ENCODE peak calls at places on chromosomes 16 and 17, in ten cellular contexts. X is bronchial epithelial cell, Z is mucosa of descending colon, L is A673, J is adrenal gland, D is right atrium auricular region, F is HCT116, W is left ventricle myocardium inferior, Y is upper lobe of left lung, A is cardiac fibroblast. C is an unnamed sample.

GRCh38 chr16:1734816-1735215 is 28.8 kb downstream of the MAPK8IP3 start:
- DNase-seq in X (no peak), Z (no peak), L (no peak), J (no peak), D (no peak), F (no peak), W (no peak), Y (no peak), A (no peak), C (no peak)

GRCh38 chr16:19940195-19940594 is 55.5 kb upstream of the GPRC5B start:
- DNase-seq in X (no peak), Z (no peak), L (no peak), J (no peak), D (no peak), F (no peak), W (no peak), Y (no peak), A (no peak), C (no peak)

GRCh38 chr17:16215002-16215272 is 397 bp downstream of the NCOR1 start:
- DNase-seq in X (peak; percentile 32), Z (peak; percentile 76), L (peak; percentile 42), J (peak; percentile 48), D (no peak), F (no peak), W (peak; percentile 45), Y (peak; percentile 52), A (peak; percentile 34), C (no peak)

GRCh38 chr16:72793017-72793416 is 254.9 kb downstream of the ZFHX3 start:
- DNase-seq in X (no peak), Z (no peak), L (no peak), J (no peak), D (no peak), F (no peak), W (no peak), Y (no peak), A (no peak), C (no peak)

GRCh38 chr16:84768061-84768797 is 51.6 kb upstream of the CRISPLD2 start:
- DNase-seq in X (no peak), Z (no peak), L (no peak), J (no peak), D (no peak), F (no peak), W (no peak), Y (no peak), A (no peak), C (no peak)

GRCh38 chr17:48328457-48328856 is 101.6 kb downstream of the SKAP1 start:
- DNase-seq in X (no peak), Z (no peak), L (peak; percentile 4), J (no peak), D (no peak), F (no peak), W (no peak), Y (no peak), A (no peak), C (no peak)

GRCh38 chr16:1723450-1724147 is 17.6 kb downstream of the MAPK8IP3 start:
- DNase-seq in X (peak; percentile 41), Z (no peak), L (peak; percentile 41), J (peak; percentile 36), D (no peak), F (no peak), W (no peak), Y (peak; percentile 38), A (peak; percentile 59), C (peak; percentile 63)

GRCh38 chr17:10073905-10074304 is 124.5 kb downstream of the GAS7 start:
- DNase-seq in X (no peak), Z (no peak), L (no peak), J (no peak), D (no peak), F (no peak), W (peak; percentile 47), Y (no peak), A (peak; percentile 33), C (no peak)

GRCh38 chr16:57304169-57305061 is 19.9 kb upstream of the PLLP start:
- DNase-seq in X (peak; percentile 41), Z (peak; percentile 68), L (no peak), J (no peak), D (peak; percentile 79), F (no peak), W (no peak), Y (peak; percentile 88), A (peak; percentile 78), C (peak; percentile 91)

GRCh38 chr16:2686912-2687507 is 4.7 kb downstream of the KCTD5 start:
- DNase-seq in X (no peak), Z (peak; percentile 79), L (no peak), J (no peak), D (no peak), F (no peak), W (no peak), Y (peak; percentile 71), A (no peak), C (no peak)

GRCh38 chr16:71358464-71359031 is at the start of gene CALB2:
- DNase-seq in X (no peak), Z (peak; percentile 60), L (peak; percentile 68), J (peak; percentile 58), D (peak; percentile 66), F (no peak), W (peak; percentile 65), Y (peak; percentile 60), A (peak; percentile 64), C (peak; percentile 52)

GRCh38 chr16:83899272-83899897 is 470 bp downstream of the MLYCD start:
- DNase-seq in X (peak; percentile 47), Z (peak; percentile 78), L (peak; percentile 24), J (peak; percentile 36), D (no peak), F (no peak), W (peak; percentile 49), Y (peak; percentile 66), A (peak; percentile 67), C (peak; percentile 74)

GRCh38 chr16:16062023-16062932 is 112.9 kb downstream of the ABCC1 start:
- DNase-seq in X (no peak), Z (no peak), L (no peak), J (no peak), D (no peak), F (no peak), W (peak; percentile 29), Y (no peak), A (peak; percentile 50), C (no peak)
- TF ChIP-seq CTCF in X (no peak), Z (no peak), L (no peak), J (no peak), D (no peak), F (no peak), W (no peak), Y (no peak), A (no peak), C (peak; percentile 29)

GRCh38 chr17:61140386-61140785 is 259.3 kb upstream of the TBX2 start:
- DNase-seq in X (no peak), Z (no peak), L (no peak), J (no peak), D (no peak), F (no peak), W (no peak), Y (no peak), A (no peak), C (no peak)

GRCh38 chr17:61143026-61143425 is 256.6 kb upstream of the TBX2 start:
- DNase-seq in X (no peak), Z (no peak), L (no peak), J (no peak), D (no peak), F (no peak), W (no peak), Y (no peak), A (no peak), C (peak; percentile 30)

GRCh38 chr17:61144137-61144536 is 255.5 kb upstream of the TBX2 start:
- DNase-seq in X (no peak), Z (no peak), L (no peak), J (no peak), D (no peak), F (no peak), W (no peak), Y (no peak), A (no peak), C (peak; percentile 44)

GRCh38 chr17:61149106-61149505 is 250.5 kb upstream of the TBX2 start:
- DNase-seq in X (no peak), Z (no peak), L (no peak), J (no peak), D (no peak), F (no peak), W (no peak), Y (no peak), A (no peak), C (no peak)

GRCh38 chr17:61144876-61145564 is 254.6 kb upstream of the TBX2 start:
- DNase-seq in X (no peak), Z (no peak), L (peak; percentile 5), J (no peak), D (no peak), F (no peak), W (no peak), Y (no peak), A (peak; percentile 30), C (peak; percentile 28)
- H3K4me3 ChIP-seq in X (no peak overlapping the region), Z (no peak overlapping the region), L (no peak overlapping the region), J (no peak overlapping the region), D (no peak overlapping the region), F (no peak overlapping the region), W (no peak overlapping the region), Y (no peak overlapping the region), A (no peak overlapping the region), C (no peak overlapping the region)

GRCh38 chr17:67784364-67785121 is 40.8 kb upstream of the BPTF start:
- DNase-seq in X (no peak), Z (no peak), L (no peak), J (no peak), D (peak; percentile 59), F (no peak), W (no peak), Y (no peak), A (peak; percentile 16), C (no peak)

GRCh38 chr17:67785122-67785477 is 40.2 kb upstream of the BPTF start:
- DNase-seq in X (no peak), Z (no peak), L (no peak), J (no peak), D (no peak), F (no peak), W (no peak), Y (no peak), A (no peak), C (no peak)

GRCh38 chr17:67779098-67779672 is 46.1 kb upstream of the BPTF start:
- DNase-seq in X (peak; percentile 4), Z (peak; percentile 52), L (peak; percentile 60), J (peak; percentile 92), D (peak; percentile 77), F (peak; percentile 48), W (peak; percentile 42), Y (peak; percentile 39), A (peak; percentile 86), C (peak; percentile 92)
- TF ChIP-seq CTCF in X (peak; percentile 42), Z (peak; percentile 68), L (peak; percentile 76), J (peak; percentile 45), D (no peak), F (peak; percentile 87), W (peak; percentile 67), Y (peak; percentile 53), A (peak; percentile 76), C (peak; percentile 80)

DNA sequence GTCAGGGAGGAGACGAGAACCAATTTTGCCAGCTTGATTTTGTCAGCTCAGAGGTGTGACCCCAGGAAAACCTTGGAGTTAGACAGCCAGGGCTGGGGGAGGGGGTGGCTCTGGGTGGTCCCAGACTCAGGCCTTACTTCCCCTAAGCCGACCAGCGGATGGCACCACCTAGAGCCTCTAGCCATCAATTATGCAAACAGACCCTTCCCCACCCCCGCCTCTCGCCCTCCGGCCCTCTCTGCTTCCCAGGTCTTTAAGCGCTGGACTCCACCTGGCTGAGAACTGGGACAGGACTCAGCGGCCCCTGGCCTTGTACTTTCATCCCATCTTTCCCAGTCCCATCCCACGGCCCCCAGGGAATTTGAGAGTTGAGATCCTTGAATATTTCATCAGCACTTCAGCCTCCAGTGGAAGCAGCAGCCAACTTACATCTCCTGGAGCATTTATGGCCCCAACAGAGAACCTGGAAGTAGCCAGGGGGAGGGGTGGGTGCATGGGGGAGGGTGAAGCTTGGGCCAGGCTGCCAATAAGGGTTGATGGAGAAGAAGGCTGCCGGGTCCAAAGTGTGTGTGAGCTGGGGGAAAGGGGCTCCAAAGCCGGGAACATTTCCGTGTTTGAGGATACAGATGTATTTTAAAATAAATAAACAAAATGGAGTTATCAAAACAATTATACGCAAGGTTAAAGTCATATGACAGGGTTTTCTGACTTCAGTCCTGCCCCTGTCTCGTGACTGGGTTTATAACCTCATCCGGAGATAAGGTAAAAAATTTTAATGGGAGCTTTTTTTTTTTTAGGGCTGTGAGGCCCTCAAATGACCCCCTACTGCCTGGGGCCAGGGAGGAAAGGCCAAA is 7.5 kb upstream of the JUP start:
- DNase-seq in X (no peak), Z (no peak), L (no peak), J (no peak), D (no peak), F (no peak), W (no peak), Y (no peak), A (peak; percentile 70), C (peak; percentile 62)
- H3K4me3 ChIP-seq in X (peak overlapping the region; percentile 24), Z (no peak overlapping the region), L (no peak overlapping the region), J (no peak overlapping the region), D (peak overlapping the region; percentile 31), F (peak overlapping the region; percentile 41), W (peak overlapping the region; percentile 54), Y (no peak overlapping the region), A (no peak overlapping the region), C (no peak overlapping the region)

C was measured in choroid plexus epithelial cell.